ENCODE peak calls at places on chromosomes 7 and 10, in eight cellular contexts. O is H7, Z is sigmoid colon, W is bronchial epithelial cell, N is Peyer's patch, L is GM06990, D is SJSA1, B is GM23338. R is an unnamed sample.
A peak's percentile ranks its signal among the peaks of the same experiment; 100 is the strongest.

GRCh38 chr7:39304683-39305405 is 261.4 kb upstream of the YAE1 start:
- DNase-seq in O (no peak), Z (no peak), W (no peak), N (no peak), L (no peak), D (no peak), B (no peak), R (no peak)

GRCh38 chr7:98081351-98081750 is 25.3 kb upstream of the LMTK2 start:
- DNase-seq in O (no peak), Z (no peak), W (no peak), N (no peak), L (no peak), D (no peak), B (no peak), R (no peak)

GRCh38 chr7:4929005-4929404 is 30.0 kb downstream of the MMD2 start:
- DNase-seq in O (no peak), Z (no peak), W (no peak), N (no peak), L (no peak), D (no peak), B (no peak), R (no peak)

GRCh38 chr7:82164813-82165212 is 278.8 kb downstream of the CACNA2D1 start:
- DNase-seq in O (no peak), Z (no peak), W (peak; percentile 27), N (no peak), L (no peak), D (no peak), B (peak; percentile 33), R (no peak)

GRCh38 chr7:30182186-30182585 is 47.4 kb downstream of the MTURN start:
- DNase-seq in O (no peak), Z (no peak), W (no peak), N (no peak), L (no peak), D (no peak), B (no peak), R (no peak)

GRCh38 chr7:35800718-35801391 is at the start of gene SEPTIN7:
- DNase-seq in O (peak; percentile 94), Z (peak; percentile 100), W (peak; percentile 94), N (peak; percentile 96), L (peak; percentile 99), D (peak; percentile 99), B (peak; percentile 99), R (peak; percentile 99)

GRCh38 chr10:32265756-32266155 is 81.2 kb downstream of the EPC1 start:
- DNase-seq in O (no peak), Z (no peak), W (no peak), N (no peak), L (no peak), D (no peak), B (no peak), R (no peak)

GRCh38 chr10:11698691-11699545 is 43.3 kb upstream of the ECHDC3 start:
- DNase-seq in O (no peak), Z (no peak), W (no peak), N (no peak), L (peak; percentile 66), D (no peak), B (no peak), R (no peak)

GRCh38 chr10:114281006-114281405 is 42.0 kb downstream of the VWA2 start:
- DNase-seq in O (no peak), Z (no peak), W (no peak), N (no peak), L (no peak), D (no peak), B (no peak), R (no peak)

GRCh38 chr10:113627836-113628235 is 36.0 kb downstream of the NRAP start:
- DNase-seq in O (no peak), Z (no peak), W (no peak), N (no peak), L (no peak), D (no peak), B (no peak), R (no peak)

GRCh38 chr10:102254426-102254825 is 9.1 kb downstream of the GBF1 start:
- DNase-seq in O (no peak), Z (no peak), W (no peak), N (no peak), L (no peak), D (no peak), B (no peak), R (no peak)

GRCh38 chr10:91162050-91162494 is 58.4 kb upstream of the PCGF5 start:
- DNase-seq in O (no peak), Z (no peak), W (peak; percentile 35), N (no peak), L (no peak), D (no peak), B (no peak), R (no peak)

GRCh38 chr10:51886438-51887068 is 187.2 kb upstream of the CSTF2T start:
- DNase-seq in O (no peak), Z (no peak), W (peak; percentile 52), N (no peak), L (no peak), D (no peak), B (no peak), R (no peak)

GRCh38 chr10:53537508-53537907 is 764.9 kb upstream of the MBL2 start:
- DNase-seq in O (no peak), Z (no peak), W (peak; percentile 5), N (no peak), L (no peak), D (no peak), B (no peak), R (no peak)

GRCh38 chr10:5941579-5941978 is 35.8 kb downstream of the IL15RA start:
- DNase-seq in O (no peak), Z (no peak), W (no peak), N (no peak), L (no peak), D (no peak), B (no peak), R (peak; percentile 24)

GRCh38 chr10:129325893-129326292 is 141.1 kb upstream of the MGMT start:
- DNase-seq in O (no peak), Z (no peak), W (no peak), N (no peak), L (no peak), D (no peak), B (no peak), R (no peak)

GRCh38 chr7:727104-727805 is at the start of gene PRKAR1B:
- DNase-seq in O (peak; percentile 95), Z (peak; percentile 58), W (no peak), N (peak; percentile 42), L (peak; percentile 80), D (peak; percentile 42), B (peak; percentile 73), R (peak; percentile 50)
- H3K36me3 ChIP-seq in O (peaks cover 10% of the 10 kb centered on the region), Z (no peaks in the 10 kb centered on the region), W (no peaks in the 10 kb centered on the region), N (peaks cover 5% of the 10 kb centered on the region), L (peaks cover 16% of the 10 kb centered on the region), D (peaks cover 14% of the 10 kb centered on the region), B (peaks cover 17% of the 10 kb centered on the region), R (peaks cover 26% of the 10 kb centered on the region)

DNA sequence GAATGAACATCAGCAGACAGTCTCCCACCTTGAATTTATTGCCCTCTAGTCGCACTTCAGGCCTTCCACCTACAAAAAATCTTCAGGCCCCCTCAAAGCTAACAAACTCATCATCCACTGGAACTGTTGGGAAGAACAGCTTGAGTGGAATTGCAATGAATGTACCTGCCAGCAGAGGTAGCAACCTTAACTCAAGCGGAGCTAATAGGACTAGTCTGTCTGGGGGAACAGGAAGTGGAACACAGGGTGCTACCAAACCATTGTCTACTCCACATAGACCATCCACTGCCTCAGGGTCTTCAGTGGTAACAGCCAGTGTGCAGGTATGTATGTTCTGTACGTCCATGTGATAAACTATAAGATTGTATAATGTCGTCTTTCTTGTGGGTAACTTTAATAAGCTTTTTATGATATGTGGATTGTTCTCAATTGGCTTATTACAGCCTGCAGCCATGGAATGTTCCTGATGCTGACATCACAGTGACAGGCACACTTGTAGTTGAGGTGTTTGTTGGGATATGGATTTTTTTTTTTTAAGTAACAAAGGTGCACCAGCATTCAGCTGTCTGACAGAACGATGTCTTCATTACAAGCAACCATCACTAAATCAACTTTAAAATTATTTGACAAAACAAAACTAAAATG is 53.3 kb downstream of the UBN2 start:
- DNase-seq in O (no peak), Z (no peak), W (no peak), N (no peak), L (no peak), D (no peak), B (peak; percentile 15), R (no peak)
- H3K36me3 ChIP-seq in O (peaks cover 7% of the 10 kb centered on the region), Z (peaks cover 24% of the 10 kb centered on the region), W (peaks cover 8% of the 10 kb centered on the region), N (peaks cover 46% of the 10 kb centered on the region), L (peaks cover 12% of the 10 kb centered on the region), D (peaks cover 15% of the 10 kb centered on the region), B (peaks cover 13% of the 10 kb centered on the region), R (peaks cover 74% of the 10 kb centered on the region)

DNA sequence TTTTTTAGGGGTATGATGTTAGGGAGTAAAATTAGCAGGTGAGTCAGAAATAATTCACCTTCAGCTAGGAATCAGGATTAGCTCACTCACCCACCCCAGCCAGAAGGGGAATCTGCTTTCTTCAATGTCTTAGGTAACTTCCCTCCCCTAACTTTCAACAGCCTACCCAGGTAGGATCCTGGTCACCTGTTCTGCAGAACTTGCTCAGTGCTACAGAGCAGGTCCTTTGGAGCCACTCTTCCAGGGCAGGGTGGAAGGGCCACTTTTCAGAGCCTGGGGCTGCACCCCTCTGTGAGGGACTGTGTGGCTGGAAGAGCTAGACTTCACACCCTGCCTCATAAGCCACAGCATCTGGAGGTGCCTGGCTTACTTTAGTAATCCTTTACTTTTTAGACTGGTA is 58.1 kb downstream of the SHH start:
- DNase-seq in O (no peak), Z (no peak), W (peak; percentile 46), N (no peak), L (no peak), D (no peak), B (no peak), R (no peak)
- H3K36me3 ChIP-seq in O (no peaks in the 10 kb centered on the region), Z (no peaks in the 10 kb centered on the region), W (peaks cover 3% of the 10 kb centered on the region), N (peaks cover 4% of the 10 kb centered on the region), L (peaks cover 11% of the 10 kb centered on the region), D (peaks cover 20% of the 10 kb centered on the region), B (peaks cover 4% of the 10 kb centered on the region), R (peaks cover 16% of the 10 kb centered on the region)

GRCh38 chr10:7773845-7774801 is 13.7 kb downstream of the KIN start:
- DNase-seq in O (no peak), Z (no peak), W (no peak), N (no peak), L (no peak), D (no peak), B (no peak), R (peak; percentile 64)

GRCh38 chr10:7763929-7764328 is 23.9 kb downstream of the KIN start:
- DNase-seq in O (no peak), Z (no peak), W (no peak), N (no peak), L (no peak), D (no peak), B (no peak), R (no peak)

GRCh38 chr10:7766241-7766640 is 21.6 kb downstream of the KIN start:
- DNase-seq in O (no peak), Z (no peak), W (no peak), N (no peak), L (no peak), D (no peak), B (no peak), R (no peak)

GRCh38 chr10:7767209-7767608 is 20.6 kb downstream of the KIN start:
- DNase-seq in O (no peak), Z (no peak), W (peak; percentile 18), N (no peak), L (no peak), D (no peak), B (no peak), R (no peak)

DNA sequence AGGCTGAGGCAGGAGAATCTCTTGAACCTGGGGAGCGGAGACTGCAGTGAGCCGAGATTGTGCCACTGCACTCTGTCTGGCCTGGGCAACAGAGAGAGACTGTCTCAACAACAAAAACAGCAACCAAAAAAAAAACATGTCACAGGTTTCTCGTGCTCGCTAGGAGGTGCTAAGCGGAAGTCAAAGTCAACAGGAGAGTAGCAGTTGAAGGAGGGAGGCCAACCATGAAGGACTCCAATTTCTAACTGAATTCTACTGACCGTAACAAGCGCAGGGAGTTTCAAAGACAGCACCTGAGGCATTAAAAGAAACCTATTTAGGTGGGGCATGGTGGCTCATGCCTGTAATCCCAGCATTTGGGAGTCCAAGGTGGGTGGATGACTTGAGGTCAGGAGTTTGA is 19.4 kb downstream of the KIN start:
- DNase-seq in O (no peak), Z (no peak), W (no peak), N (no peak), L (no peak), D (no peak), B (no peak), R (no peak)
- H3K36me3 ChIP-seq in O (peaks cover 7% of the 10 kb centered on the region), Z (peaks cover 36% of the 10 kb centered on the region), W (peaks cover 6% of the 10 kb centered on the region), N (peaks cover 78% of the 10 kb centered on the region), L (peaks cover 4% of the 10 kb centered on the region), D (peaks cover 85% of the 10 kb centered on the region), B (peaks cover 31% of the 10 kb centered on the region), R (peaks cover 97% of the 10 kb centered on the region)